ENCODE peak calls at places on chromosomes 2 and 18, in eight cellular contexts. E, K, P, X, J, T, F and O are unnamed samples.
A peak's percentile ranks its signal among the peaks of the same experiment; 100 is the strongest.

GRCh38 chr2:145930318-145930717 is 1410.4 kb upstream of the ZEB2 start:
- DNase-seq in F (no peak), E (no peak), J (no peak), P (no peak), K (no peak), X (no peak), T (no peak), O (no peak)

GRCh38 chr18:76483780-76484179 is 11.3 kb downstream of the ZNF516 start:
- DNase-seq in T (no peak), K (no peak), J (no peak), E (no peak), X (peak; percentile 40), P (no peak), F (no peak), O (no peak)

GRCh38 chr2:180130403-180130802 is 123.3 kb upstream of the CWC22 start:
- DNase-seq in P (no peak), X (no peak), E (no peak), K (peak; percentile 56), F (no peak), T (no peak), J (no peak), O (no peak)

GRCh38 chr18:54358495-54358793 is 738 bp downstream of the C18orf54 start:
- DNase-seq in J (no peak), K (peak; percentile 42), F (no peak), X (no peak), T (peak; percentile 10), P (peak; percentile 58), E (no peak), O (peak; percentile 31)

GRCh38 chr2:36567711-36568408 is 30.1 kb downstream of the FEZ2 start:
- DNase-seq in X (no peak), P (no peak), K (peak; percentile 70), J (no peak), F (no peak), E (no peak), T (no peak), O (no peak)

GRCh38 chr2:170530284-170530745 is 184.8 kb upstream of the SP5 start:
- DNase-seq in P (no peak), E (no peak), T (no peak), F (no peak), X (peak; percentile 84), J (peak; percentile 90), K (peak; percentile 34), O (peak; percentile 81)

GRCh38 chr2:233440314-233440713 is 86.0 kb downstream of the DGKD start:
- DNase-seq in K (no peak), X (no peak), P (no peak), J (no peak), F (no peak), E (no peak), T (no peak), O (no peak)

GRCh38 chr2:160227252-160227651 is 27.2 kb upstream of the ITGB6 start:
- DNase-seq in T (no peak), P (no peak), F (no peak), J (no peak), X (no peak), E (no peak), K (peak; percentile 93), O (no peak)

GRCh38 chr18:55136864-55137263 is 177.6 kb upstream of the CCDC68 start:
- DNase-seq in J (no peak), E (no peak), F (no peak), X (no peak), T (no peak), K (peak; percentile 66), P (no peak), O (no peak)

GRCh38 chr18:25047983-25048382 is 304.0 kb downstream of the ZNF521 start:
- DNase-seq in J (no peak), X (no peak), P (no peak), E (no peak), F (no peak), T (peak; percentile 45), K (no peak), O (no peak)

GRCh38 chr2:226611944-226612318 is 187.7 kb downstream of the IRS1 start:
- DNase-seq in P (no peak), K (peak; percentile 78), E (no peak), J (no peak), X (no peak), T (no peak), F (no peak), O (no peak)

GRCh38 chr2:240704651-240705050 is 13.0 kb downstream of the AQP12A start:
- DNase-seq in K (no peak), E (no peak), F (no peak), T (peak; percentile 72), J (no peak), X (no peak), P (no peak), O (peak; percentile 16)

GRCh38 chr2:32688511-32688910 is 60.7 kb downstream of the TTC27 start:
- DNase-seq in J (no peak), P (peak; percentile 25), E (no peak), T (peak; percentile 74), K (peak; percentile 65), X (no peak), F (no peak), O (no peak)

GRCh38 chr2:8576525-8577157 is 105.2 kb upstream of the ID2 start:
- DNase-seq in T (no peak), F (no peak), E (no peak), X (peak; percentile 58), K (peak; percentile 5), J (no peak), P (no peak), O (no peak)

GRCh38 chr2:150778828-150779227 is 291.4 kb upstream of the RND3 start:
- DNase-seq in T (no peak), E (no peak), K (peak; percentile 43), P (peak; percentile 23), F (no peak), X (no peak), J (no peak), O (no peak)

GRCh38 chr2:45625824-45626223 is 14.8 kb upstream of the SRBD1 start:
- DNase-seq in X (no peak), K (no peak), J (no peak), F (no peak), P (no peak), T (no peak), E (no peak), O (no peak)

GRCh38 chr2:18084376-18084775 is 205.9 kb downstream of the KCNS3 start:
- DNase-seq in P (no peak), K (no peak), J (no peak), E (no peak), T (no peak), X (no peak), F (no peak), O (no peak)

GRCh38 chr18:6876646-6877045 is 147.1 kb downstream of the ARHGAP28 start:
- DNase-seq in F (no peak), X (no peak), T (no peak), P (no peak), J (no peak), E (no peak), K (no peak), O (no peak)

GRCh38 chr2:110106642-110107041 is 9.0 kb downstream of the MALL start:
- DNase-seq in J (peak; percentile 76), X (no peak), T (peak; percentile 64), E (no peak), F (no peak), P (no peak), K (peak; percentile 90), O (no peak)

GRCh38 chr18:50356036-50356945 is 18.6 kb upstream of the SKA1 start:
- DNase-seq in K (peak; percentile 55), P (peak; percentile 54), T (peak; percentile 3), J (no peak), F (no peak), E (no peak), X (no peak), O (no peak)

GRCh38 chr2:223549215-223549614 is 52.9 kb downstream of the SCG2 start:
- DNase-seq in T (peak; percentile 95), J (no peak), X (no peak), F (no peak), E (no peak), K (peak; percentile 99), P (no peak), O (no peak)

GRCh38 chr2:38512211-38512610 is 90.5 kb downstream of the HNRNPLL start:
- DNase-seq in P (peak; percentile 2), T (no peak), K (no peak), F (no peak), E (no peak), J (no peak), X (no peak), O (no peak)

GRCh38 chr18:47100214-47100831 is 50.0 kb downstream of the HDHD2 start:
- DNase-seq in P (peak; percentile 74), J (peak; percentile 39), F (no peak), K (peak; percentile 56), E (no peak), X (no peak), T (peak; percentile 8), O (peak; percentile 39)

GRCh38 chr18:1392046-1392445 is 487.4 kb downstream of the ADCYAP1 start:
- DNase-seq in E (no peak), J (no peak), T (peak; percentile 1), K (no peak), F (no peak), P (no peak), X (no peak), O (no peak)

GRCh38 chr2:16632615-16633014 is 33.0 kb downstream of the CYRIA start:
- DNase-seq in J (no peak), F (no peak), K (no peak), P (no peak), T (no peak), E (no peak), X (no peak), O (no peak)

GRCh38 chr2:171160119-171160629 is 519 bp downstream of the TLK1 start:
- DNase-seq in E (no peak), T (peak; percentile 75), J (peak; percentile 57), K (peak; percentile 61), P (peak; percentile 81), X (peak; percentile 79), F (peak; percentile 72), O (peak; percentile 77)

GRCh38 chr2:226984461-226985226 is 148.8 kb downstream of the RHBDD1 start:
- DNase-seq in P (peak; percentile 34), X (no peak), T (no peak), E (no peak), J (no peak), K (no peak), F (no peak), O (no peak)

GRCh38 chr18:69494841-69495240 is 94.2 kb downstream of the DOK6 start:
- DNase-seq in J (no peak), E (no peak), F (no peak), K (no peak), T (no peak), X (no peak), P (no peak), O (no peak)

GRCh38 chr2:113899166-113899565 is 9.3 kb downstream of the ACTR3 start:
- DNase-seq in J (no peak), T (no peak), F (no peak), K (no peak), X (no peak), E (no peak), P (no peak), O (no peak)

GRCh38 chr2:182301093-182301492 is 125.7 kb downstream of the PDE1A start:
- DNase-seq in J (no peak), X (no peak), F (no peak), E (no peak), T (no peak), P (peak; percentile 19), K (peak; percentile 64), O (no peak)

GRCh38 chr2:202072737-202073396 is at the start of gene KIAA2012:
- DNase-seq in F (no peak), E (no peak), K (no peak), T (no peak), X (no peak), P (no peak), J (no peak), O (no peak)

GRCh38 chr2:126656311-126657145 is 570 bp downstream of the GYPC start:
- DNase-seq in P (peak; percentile 70), E (no peak), T (no peak), J (no peak), K (peak; percentile 9), F (no peak), X (peak; percentile 65), O (peak; percentile 77)